ENCODE peak calls at places on chromosomes 6 and 20, in ten cellular contexts. One of them, this sample, is unnamed.

GRCh38 chr20:38143646-38144554 is 21.2 kb downstream of the TGM2 start:
- DNase-seq in H9: no peak
- DNase-seq in cardiac muscle cell: peak; percentile 49
- DNase-seq in left lung: peak; percentile 71
- DNase-seq in GM12878: no peak
- DNase-seq in esophagus muscularis mucosa: no peak
- DNase-seq in neural progenitor cell: no peak
- DNase-seq in suprapubic skin: no peak
- DNase-seq in ovary: no peak
- DNase-seq in upper lobe of left lung: no peak
- DNase-seq in this sample: peak; percentile 82

GRCh38 chr20:40963505-40963845 is 65.1 kb upstream of the TOP1 start:
- DNase-seq in H9: peak; percentile 4
- DNase-seq in cardiac muscle cell: no peak
- DNase-seq in left lung: no peak
- DNase-seq in GM12878: no peak
- DNase-seq in esophagus muscularis mucosa: peak; percentile 24
- DNase-seq in neural progenitor cell: no peak
- DNase-seq in suprapubic skin: no peak
- DNase-seq in ovary: no peak
- DNase-seq in upper lobe of left lung: no peak
- DNase-seq in this sample: peak; percentile 18

GRCh38 chr6:151136141-151136755 is 103.5 kb upstream of the AKAP12 start:
- DNase-seq in H9: no peak
- DNase-seq in cardiac muscle cell: no peak
- DNase-seq in left lung: no peak
- DNase-seq in GM12878: no peak
- DNase-seq in esophagus muscularis mucosa: no peak
- DNase-seq in neural progenitor cell: peak; percentile 69
- DNase-seq in suprapubic skin: no peak
- DNase-seq in ovary: no peak
- DNase-seq in upper lobe of left lung: no peak
- DNase-seq in this sample: no peak

GRCh38 chr6:169175360-169175887 is 78.2 kb downstream of the THBS2 start:
- DNase-seq in H9: peak; percentile 9
- DNase-seq in cardiac muscle cell: no peak
- DNase-seq in left lung: no peak
- DNase-seq in GM12878: no peak
- DNase-seq in esophagus muscularis mucosa: no peak
- DNase-seq in neural progenitor cell: no peak
- DNase-seq in suprapubic skin: no peak
- DNase-seq in ovary: no peak
- DNase-seq in upper lobe of left lung: no peak
- DNase-seq in this sample: no peak

GRCh38 chr20:51220293-51220706 is 197.4 kb upstream of the KCNG1 start:
- DNase-seq in H9: peak; percentile 76
- DNase-seq in cardiac muscle cell: peak; percentile 32
- DNase-seq in left lung: no peak
- DNase-seq in GM12878: no peak
- DNase-seq in esophagus muscularis mucosa: no peak
- DNase-seq in neural progenitor cell: peak; percentile 62
- DNase-seq in suprapubic skin: no peak
- DNase-seq in ovary: no peak
- DNase-seq in upper lobe of left lung: peak; percentile 91
- DNase-seq in this sample: no peak

GRCh38 chr20:48630342-48631075 is 197.3 kb downstream of the PREX1 start:
- DNase-seq in H9: peak; percentile 64
- DNase-seq in cardiac muscle cell: no peak
- DNase-seq in left lung: no peak
- DNase-seq in GM12878: no peak
- DNase-seq in esophagus muscularis mucosa: no peak
- DNase-seq in neural progenitor cell: peak; percentile 31
- DNase-seq in suprapubic skin: no peak
- DNase-seq in ovary: no peak
- DNase-seq in upper lobe of left lung: no peak
- DNase-seq in this sample: no peak

GRCh38 chr6:16409531-16410441 is 171.4 kb downstream of the GMPR start:
- DNase-seq in H9: peak; percentile 62
- DNase-seq in cardiac muscle cell: peak; percentile 63
- DNase-seq in left lung: peak; percentile 57
- DNase-seq in GM12878: no peak
- DNase-seq in esophagus muscularis mucosa: peak; percentile 94
- DNase-seq in neural progenitor cell: peak; percentile 77
- DNase-seq in suprapubic skin: peak; percentile 77
- DNase-seq in ovary: peak; percentile 38
- DNase-seq in upper lobe of left lung: no peak
- DNase-seq in this sample: no peak

GRCh38 chr6:158849899-158850806 is 31.0 kb upstream of the EZR start:
- DNase-seq in H9: no peak
- DNase-seq in cardiac muscle cell: no peak
- DNase-seq in left lung: no peak
- DNase-seq in GM12878: no peak
- DNase-seq in esophagus muscularis mucosa: no peak
- DNase-seq in neural progenitor cell: no peak
- DNase-seq in suprapubic skin: no peak
- DNase-seq in ovary: no peak
- DNase-seq in upper lobe of left lung: no peak
- DNase-seq in this sample: no peak

GRCh38 chr6:41021832-41022231 is 17.2 kb downstream of the UNC5CL start:
- DNase-seq in H9: no peak
- DNase-seq in cardiac muscle cell: peak; percentile 25
- DNase-seq in left lung: no peak
- DNase-seq in GM12878: no peak
- DNase-seq in esophagus muscularis mucosa: no peak
- DNase-seq in neural progenitor cell: peak; percentile 24
- DNase-seq in suprapubic skin: no peak
- DNase-seq in ovary: peak; percentile 54
- DNase-seq in upper lobe of left lung: no peak
- DNase-seq in this sample: no peak

GRCh38 chr6:56222509-56222908 is 24.9 kb downstream of the COL21A1 start:
- DNase-seq in H9: no peak
- DNase-seq in cardiac muscle cell: no peak
- DNase-seq in left lung: no peak
- DNase-seq in GM12878: no peak
- DNase-seq in esophagus muscularis mucosa: no peak
- DNase-seq in neural progenitor cell: no peak
- DNase-seq in suprapubic skin: no peak
- DNase-seq in ovary: no peak
- DNase-seq in upper lobe of left lung: no peak
- DNase-seq in this sample: no peak

GRCh38 chr20:58707770-58708169 is 15.2 kb downstream of the NPEPL1 start:
- DNase-seq in H9: no peak
- DNase-seq in cardiac muscle cell: no peak
- DNase-seq in left lung: peak; percentile 19
- DNase-seq in GM12878: no peak
- DNase-seq in esophagus muscularis mucosa: peak; percentile 21
- DNase-seq in neural progenitor cell: no peak
- DNase-seq in suprapubic skin: no peak
- DNase-seq in ovary: no peak
- DNase-seq in upper lobe of left lung: no peak
- DNase-seq in this sample: no peak

GRCh38 chr6:16239090-16239797 is 857 bp downstream of the GMPR start:
- DNase-seq in H9: no peak
- DNase-seq in cardiac muscle cell: peak; percentile 48
- DNase-seq in left lung: no peak
- DNase-seq in GM12878: no peak
- DNase-seq in esophagus muscularis mucosa: no peak
- DNase-seq in neural progenitor cell: peak; percentile 46
- DNase-seq in suprapubic skin: peak; percentile 84
- DNase-seq in ovary: peak; percentile 67
- DNase-seq in upper lobe of left lung: peak; percentile 81
- DNase-seq in this sample: peak; percentile 62

GRCh38 chr6:134753001-134753400 is 196.9 kb downstream of the ALDH8A1 start:
- DNase-seq in H9: no peak
- DNase-seq in cardiac muscle cell: no peak
- DNase-seq in left lung: no peak
- DNase-seq in GM12878: no peak
- DNase-seq in esophagus muscularis mucosa: no peak
- DNase-seq in neural progenitor cell: no peak
- DNase-seq in suprapubic skin: no peak
- DNase-seq in ovary: no peak
- DNase-seq in upper lobe of left lung: no peak
- DNase-seq in this sample: no peak

GRCh38 chr20:53576586-53577318 is 16.9 kb downstream of the ZNF217 start:
- DNase-seq in H9: no peak
- DNase-seq in cardiac muscle cell: no peak
- DNase-seq in left lung: peak; percentile 19
- DNase-seq in GM12878: no peak
- DNase-seq in esophagus muscularis mucosa: no peak
- DNase-seq in neural progenitor cell: no peak
- DNase-seq in suprapubic skin: no peak
- DNase-seq in ovary: no peak
- DNase-seq in upper lobe of left lung: no peak
- DNase-seq in this sample: no peak

GRCh38 chr6:155171747-155172191 is 92.0 kb upstream of the CLDN20 start:
- DNase-seq in H9: no peak
- DNase-seq in cardiac muscle cell: no peak
- DNase-seq in left lung: no peak
- DNase-seq in GM12878: no peak
- DNase-seq in esophagus muscularis mucosa: no peak
- DNase-seq in neural progenitor cell: no peak
- DNase-seq in suprapubic skin: no peak
- DNase-seq in ovary: no peak
- DNase-seq in upper lobe of left lung: no peak
- DNase-seq in this sample: no peak
- TF ChIP-seq CTCF in H9: no peak
- TF ChIP-seq CTCF in cardiac muscle cell: no peak
- TF ChIP-seq CTCF in left lung: no peak
- TF ChIP-seq CTCF in GM12878: no peak
- TF ChIP-seq CTCF in esophagus muscularis mucosa: no peak
- TF ChIP-seq CTCF in neural progenitor cell: no peak
- TF ChIP-seq CTCF in suprapubic skin: no peak
- TF ChIP-seq CTCF in ovary: no peak
- TF ChIP-seq CTCF in upper lobe of left lung: no peak
- TF ChIP-seq CTCF in this sample: no peak

DNA sequence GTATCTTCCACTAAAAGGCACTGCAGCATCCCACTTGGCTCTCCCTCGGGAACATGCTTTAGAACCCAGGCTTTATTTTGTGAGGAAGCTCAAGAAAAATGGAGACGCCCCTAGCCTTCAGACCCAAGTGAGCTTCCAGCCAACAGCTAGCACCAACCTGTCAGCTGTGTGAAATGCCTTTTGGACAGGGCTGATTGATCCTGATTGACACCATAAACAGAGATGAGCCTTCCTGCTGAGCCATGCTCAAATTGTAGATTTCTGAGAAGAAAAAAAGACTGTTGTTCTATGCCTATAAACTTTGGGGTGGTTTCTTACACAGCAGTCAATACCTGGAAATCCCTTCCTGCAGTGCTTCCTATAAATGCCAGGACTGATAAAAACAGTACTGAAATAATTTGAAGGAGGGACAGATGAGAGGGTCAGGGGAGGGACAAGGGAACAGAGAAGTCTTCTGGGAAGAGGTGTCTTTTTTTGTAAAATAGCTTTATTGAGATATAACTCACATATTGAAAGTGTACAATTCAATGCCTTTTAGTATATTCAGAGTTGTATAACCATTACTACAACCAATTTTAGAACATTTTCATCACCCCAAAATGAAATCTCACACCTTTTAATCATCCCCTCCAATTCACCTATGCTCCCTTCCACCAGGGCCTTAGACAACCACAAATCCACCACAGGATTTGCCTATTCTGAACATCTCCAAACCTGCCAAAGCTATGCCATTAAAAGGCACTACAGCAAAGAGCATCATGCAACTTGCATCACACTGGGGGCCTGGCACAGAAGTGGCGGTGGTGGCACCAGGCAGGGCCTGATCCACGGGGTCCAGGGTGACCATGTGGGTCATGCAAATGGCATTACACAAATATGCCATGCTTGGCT is 2.7 kb upstream of the STK4 start:
- DNase-seq in H9: no peak
- DNase-seq in cardiac muscle cell: no peak
- DNase-seq in left lung: no peak
- DNase-seq in GM12878: no peak
- DNase-seq in esophagus muscularis mucosa: no peak
- DNase-seq in neural progenitor cell: no peak
- DNase-seq in suprapubic skin: no peak
- DNase-seq in ovary: no peak
- DNase-seq in upper lobe of left lung: no peak
- DNase-seq in this sample: no peak
- H3K4me1 ChIP-seq in H9: peaks cover 2% of the 10 kb centered on the region
- H3K4me1 ChIP-seq in cardiac muscle cell: peaks cover 5% of the 10 kb centered on the region
- H3K4me1 ChIP-seq in left lung: peaks cover 17% of the 10 kb centered on the region
- H3K4me1 ChIP-seq in GM12878: peaks cover 18% of the 10 kb centered on the region
- H3K4me1 ChIP-seq in esophagus muscularis mucosa: peaks cover 45% of the 10 kb centered on the region
- H3K4me1 ChIP-seq in neural progenitor cell: peaks cover 25% of the 10 kb centered on the region
- H3K4me1 ChIP-seq in suprapubic skin: peaks cover 41% of the 10 kb centered on the region
- H3K4me1 ChIP-seq in ovary: peaks cover 11% of the 10 kb centered on the region
- H3K4me1 ChIP-seq in upper lobe of left lung: peaks cover 28% of the 10 kb centered on the region
- H3K4me1 ChIP-seq in this sample: peaks cover 11% of the 10 kb centered on the region

DNA sequence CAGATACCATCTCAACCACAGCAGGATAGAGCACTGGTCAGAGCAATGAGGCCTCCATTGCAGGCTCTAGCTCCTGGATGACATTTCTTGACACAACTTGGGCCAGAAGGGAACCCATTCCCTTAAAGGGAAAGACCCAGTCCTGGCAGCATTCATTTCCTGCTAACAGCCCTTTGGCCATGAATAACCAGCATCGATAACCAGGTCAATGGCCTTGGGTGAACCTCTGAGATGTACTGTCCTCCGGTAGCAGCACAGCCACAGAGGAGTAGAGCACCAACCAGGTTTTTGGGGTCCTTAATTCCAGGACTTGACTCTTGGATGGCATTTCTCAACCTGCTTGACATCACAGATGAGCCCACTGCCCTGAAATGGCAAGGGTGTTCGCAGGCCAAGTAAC is 71.2 kb upstream of the FKBP1C start:
- DNase-seq in H9: no peak
- DNase-seq in cardiac muscle cell: no peak
- DNase-seq in left lung: no peak
- DNase-seq in GM12878: no peak
- DNase-seq in esophagus muscularis mucosa: no peak
- DNase-seq in neural progenitor cell: no peak
- DNase-seq in suprapubic skin: no peak
- DNase-seq in ovary: no peak
- DNase-seq in upper lobe of left lung: no peak
- DNase-seq in this sample: no peak
- H3K9me3 ChIP-seq in H9: no peaks in the 10 kb centered on the region
- H3K9me3 ChIP-seq in cardiac muscle cell: no peaks in the 10 kb centered on the region
- H3K9me3 ChIP-seq in left lung: no peaks in the 10 kb centered on the region
- H3K9me3 ChIP-seq in GM12878: no peaks in the 10 kb centered on the region
- H3K9me3 ChIP-seq in esophagus muscularis mucosa: no peaks in the 10 kb centered on the region
- H3K9me3 ChIP-seq in neural progenitor cell: no peaks in the 10 kb centered on the region
- H3K9me3 ChIP-seq in suprapubic skin: no peaks in the 10 kb centered on the region
- H3K9me3 ChIP-seq in ovary: no peaks in the 10 kb centered on the region
- H3K9me3 ChIP-seq in upper lobe of left lung: no peaks in the 10 kb centered on the region
- H3K9me3 ChIP-seq in this sample: no peaks in the 10 kb centered on the region

DNA sequence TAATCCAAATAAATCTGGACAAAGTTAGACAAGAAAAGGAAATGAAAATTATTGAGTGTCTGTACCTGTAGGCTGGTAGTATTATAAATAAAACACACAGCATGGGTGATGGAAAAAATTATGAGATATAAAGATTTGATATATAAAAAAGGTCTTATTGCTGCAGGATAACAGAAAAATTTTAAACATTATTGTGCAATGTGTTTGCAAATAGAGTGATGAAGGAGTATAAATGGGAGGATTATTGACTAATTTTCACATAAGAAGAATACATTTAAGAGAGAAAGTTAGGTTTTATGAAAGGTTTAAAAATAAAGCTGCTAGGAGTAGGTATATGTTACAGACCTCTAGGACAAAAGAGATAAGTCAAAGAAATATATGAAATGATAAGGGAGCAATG is 336.7 kb upstream of the MAN1A1 start:
- DNase-seq in H9: no peak
- DNase-seq in cardiac muscle cell: no peak
- DNase-seq in left lung: no peak
- DNase-seq in GM12878: no peak
- DNase-seq in esophagus muscularis mucosa: no peak
- DNase-seq in neural progenitor cell: no peak
- DNase-seq in suprapubic skin: no peak
- DNase-seq in ovary: no peak
- DNase-seq in upper lobe of left lung: no peak
- DNase-seq in this sample: no peak
- TF ChIP-seq CTCF in H9: no peak
- TF ChIP-seq CTCF in cardiac muscle cell: no peak
- TF ChIP-seq CTCF in left lung: no peak
- TF ChIP-seq CTCF in GM12878: no peak
- TF ChIP-seq CTCF in esophagus muscularis mucosa: no peak
- TF ChIP-seq CTCF in neural progenitor cell: no peak
- TF ChIP-seq CTCF in suprapubic skin: no peak
- TF ChIP-seq CTCF in ovary: no peak
- TF ChIP-seq CTCF in upper lobe of left lung: no peak
- TF ChIP-seq CTCF in this sample: no peak